ENCODE peak calls at places on chromosome 3, in eight cellular contexts. One of them, this sample, is unnamed.
A peak's percentile ranks its signal among the peaks of the same experiment; 100 is the strongest.

GRCh38 chr3:14288833-14289451 is 110.3 kb downstream of the LSM3 start:
- DNase-seq in stimulated activated CD4-positive, alpha-beta T cell treated with anti-CD3 and anti-CD28 coated beads, Interleukin-2, amount 100 ng/mL, for 48 hours: no peak
- DNase-seq in NCI-H1105: no peak
- DNase-seq in AG08395: no peak
- DNase-seq in activated naive CD4-positive, alpha-beta T cell: no peak
- DNase-seq in A172: no peak
- DNase-seq in T-helper 1 cell: no peak
- DNase-seq in posterior cingulate gyrus: no peak
- DNase-seq in this sample: no peak

GRCh38 chr3:133135303-133135702 is 97.1 kb downstream of the TMEM108 start:
- DNase-seq in AG08395: no peak
- DNase-seq in posterior cingulate gyrus: no peak
- DNase-seq in activated naive CD4-positive, alpha-beta T cell: no peak
- DNase-seq in stimulated activated CD4-positive, alpha-beta T cell treated with anti-CD3 and anti-CD28 coated beads, Interleukin-2, amount 100 ng/mL, for 48 hours: no peak
- DNase-seq in T-helper 1 cell: no peak
- DNase-seq in A172: no peak
- DNase-seq in NCI-H1105: no peak
- DNase-seq in this sample: no peak

GRCh38 chr3:20648921-20649381 is 462.9 kb upstream of the SGO1 start:
- DNase-seq in AG08395: no peak
- DNase-seq in NCI-H1105: no peak
- DNase-seq in activated naive CD4-positive, alpha-beta T cell: no peak
- DNase-seq in A172: peak; percentile 28
- DNase-seq in posterior cingulate gyrus: no peak
- DNase-seq in T-helper 1 cell: no peak
- DNase-seq in stimulated activated CD4-positive, alpha-beta T cell treated with anti-CD3 and anti-CD28 coated beads, Interleukin-2, amount 100 ng/mL, for 48 hours: no peak
- DNase-seq in this sample: no peak

GRCh38 chr3:36418296-36418695 is 38.0 kb downstream of the STAC start:
- DNase-seq in NCI-H1105: no peak
- DNase-seq in T-helper 1 cell: no peak
- DNase-seq in stimulated activated CD4-positive, alpha-beta T cell treated with anti-CD3 and anti-CD28 coated beads, Interleukin-2, amount 100 ng/mL, for 48 hours: no peak
- DNase-seq in A172: no peak
- DNase-seq in activated naive CD4-positive, alpha-beta T cell: no peak
- DNase-seq in AG08395: peak; percentile 5
- DNase-seq in posterior cingulate gyrus: no peak
- DNase-seq in this sample: no peak

GRCh38 chr3:138496436-138496835 is 62.0 kb downstream of the ESYT3 start:
- DNase-seq in T-helper 1 cell: no peak
- DNase-seq in A172: no peak
- DNase-seq in AG08395: no peak
- DNase-seq in posterior cingulate gyrus: no peak
- DNase-seq in activated naive CD4-positive, alpha-beta T cell: no peak
- DNase-seq in stimulated activated CD4-positive, alpha-beta T cell treated with anti-CD3 and anti-CD28 coated beads, Interleukin-2, amount 100 ng/mL, for 48 hours: no peak
- DNase-seq in NCI-H1105: no peak
- DNase-seq in this sample: no peak

GRCh38 chr3:24133942-24134341 is 188.9 kb downstream of the NR1D2 start:
- DNase-seq in A172: no peak
- DNase-seq in AG08395: no peak
- DNase-seq in posterior cingulate gyrus: no peak
- DNase-seq in NCI-H1105: no peak
- DNase-seq in T-helper 1 cell: no peak
- DNase-seq in activated naive CD4-positive, alpha-beta T cell: no peak
- DNase-seq in stimulated activated CD4-positive, alpha-beta T cell treated with anti-CD3 and anti-CD28 coated beads, Interleukin-2, amount 100 ng/mL, for 48 hours: no peak
- DNase-seq in this sample: no peak

GRCh38 chr3:113157408-113157980 is 53.9 kb upstream of the BOC start:
- DNase-seq in stimulated activated CD4-positive, alpha-beta T cell treated with anti-CD3 and anti-CD28 coated beads, Interleukin-2, amount 100 ng/mL, for 48 hours: no peak
- DNase-seq in A172: no peak
- DNase-seq in activated naive CD4-positive, alpha-beta T cell: no peak
- DNase-seq in AG08395: peak; percentile 31
- DNase-seq in T-helper 1 cell: no peak
- DNase-seq in posterior cingulate gyrus: no peak
- DNase-seq in NCI-H1105: no peak
- DNase-seq in this sample: no peak

GRCh38 chr3:184651945-184652344 is 59.9 kb downstream of the MAGEF1 start:
- DNase-seq in stimulated activated CD4-positive, alpha-beta T cell treated with anti-CD3 and anti-CD28 coated beads, Interleukin-2, amount 100 ng/mL, for 48 hours: no peak
- DNase-seq in posterior cingulate gyrus: no peak
- DNase-seq in T-helper 1 cell: no peak
- DNase-seq in NCI-H1105: peak; percentile 22
- DNase-seq in A172: peak; percentile 19
- DNase-seq in AG08395: no peak
- DNase-seq in activated naive CD4-positive, alpha-beta T cell: no peak
- DNase-seq in this sample: no peak

GRCh38 chr3:177561365-177561764 is 364.1 kb upstream of the TBL1XR1 start:
- DNase-seq in T-helper 1 cell: no peak
- DNase-seq in A172: no peak
- DNase-seq in AG08395: no peak
- DNase-seq in stimulated activated CD4-positive, alpha-beta T cell treated with anti-CD3 and anti-CD28 coated beads, Interleukin-2, amount 100 ng/mL, for 48 hours: no peak
- DNase-seq in activated naive CD4-positive, alpha-beta T cell: no peak
- DNase-seq in NCI-H1105: no peak
- DNase-seq in posterior cingulate gyrus: no peak
- DNase-seq in this sample: no peak

GRCh38 chr3:100029689-100030088 is 84.6 kb downstream of the FILIP1L start:
- DNase-seq in A172: no peak
- DNase-seq in T-helper 1 cell: no peak
- DNase-seq in AG08395: no peak
- DNase-seq in posterior cingulate gyrus: no peak
- DNase-seq in stimulated activated CD4-positive, alpha-beta T cell treated with anti-CD3 and anti-CD28 coated beads, Interleukin-2, amount 100 ng/mL, for 48 hours: no peak
- DNase-seq in activated naive CD4-positive, alpha-beta T cell: no peak
- DNase-seq in NCI-H1105: no peak
- DNase-seq in this sample: no peak

GRCh38 chr3:45927881-45928280 is 15.4 kb upstream of the CXCR6 start:
- DNase-seq in stimulated activated CD4-positive, alpha-beta T cell treated with anti-CD3 and anti-CD28 coated beads, Interleukin-2, amount 100 ng/mL, for 48 hours: no peak
- DNase-seq in NCI-H1105: no peak
- DNase-seq in A172: no peak
- DNase-seq in T-helper 1 cell: no peak
- DNase-seq in activated naive CD4-positive, alpha-beta T cell: no peak
- DNase-seq in posterior cingulate gyrus: no peak
- DNase-seq in AG08395: peak; percentile 30
- DNase-seq in this sample: no peak

GRCh38 chr3:53740946-53741345 is 105.3 kb downstream of the CHDH start:
- DNase-seq in stimulated activated CD4-positive, alpha-beta T cell treated with anti-CD3 and anti-CD28 coated beads, Interleukin-2, amount 100 ng/mL, for 48 hours: no peak
- DNase-seq in T-helper 1 cell: no peak
- DNase-seq in NCI-H1105: no peak
- DNase-seq in AG08395: no peak
- DNase-seq in A172: peak; percentile 3
- DNase-seq in posterior cingulate gyrus: no peak
- DNase-seq in activated naive CD4-positive, alpha-beta T cell: no peak
- DNase-seq in this sample: no peak

GRCh38 chr3:51708216-51708845 is 1.5 kb downstream of the GRM2 start:
- DNase-seq in T-helper 1 cell: no peak
- DNase-seq in stimulated activated CD4-positive, alpha-beta T cell treated with anti-CD3 and anti-CD28 coated beads, Interleukin-2, amount 100 ng/mL, for 48 hours: no peak
- DNase-seq in A172: no peak
- DNase-seq in activated naive CD4-positive, alpha-beta T cell: no peak
- DNase-seq in posterior cingulate gyrus: peak; percentile 7
- DNase-seq in AG08395: no peak
- DNase-seq in NCI-H1105: no peak
- DNase-seq in this sample: no peak

GRCh38 chr3:10185804-10186762 is 21.4 kb downstream of the IRAK2 start:
- DNase-seq in A172: no peak
- DNase-seq in activated naive CD4-positive, alpha-beta T cell: no peak
- DNase-seq in posterior cingulate gyrus: no peak
- DNase-seq in AG08395: no peak
- DNase-seq in NCI-H1105: no peak
- DNase-seq in stimulated activated CD4-positive, alpha-beta T cell treated with anti-CD3 and anti-CD28 coated beads, Interleukin-2, amount 100 ng/mL, for 48 hours: no peak
- DNase-seq in T-helper 1 cell: no peak
- DNase-seq in this sample: no peak

GRCh38 chr3:25423780-25424179 is 4.3 kb upstream of the RARB start:
- DNase-seq in stimulated activated CD4-positive, alpha-beta T cell treated with anti-CD3 and anti-CD28 coated beads, Interleukin-2, amount 100 ng/mL, for 48 hours: no peak
- DNase-seq in AG08395: peak; percentile 70
- DNase-seq in posterior cingulate gyrus: no peak
- DNase-seq in NCI-H1105: no peak
- DNase-seq in activated naive CD4-positive, alpha-beta T cell: no peak
- DNase-seq in A172: peak; percentile 29
- DNase-seq in T-helper 1 cell: no peak
- DNase-seq in this sample: no peak

GRCh38 chr3:52733256-52733891 is 27.5 kb downstream of the SPCS1 start:
- DNase-seq in posterior cingulate gyrus: no peak
- DNase-seq in activated naive CD4-positive, alpha-beta T cell: no peak
- DNase-seq in T-helper 1 cell: no peak
- DNase-seq in A172: no peak
- DNase-seq in AG08395: no peak
- DNase-seq in stimulated activated CD4-positive, alpha-beta T cell treated with anti-CD3 and anti-CD28 coated beads, Interleukin-2, amount 100 ng/mL, for 48 hours: no peak
- DNase-seq in NCI-H1105: no peak
- DNase-seq in this sample: no peak

This sample was measured in Panc1.